ENCODE peak calls at places on chromosomes 13 and 19, in seven cellular contexts. S is cardiac muscle cell; G is uterus; D is colonic mucosa; W is OCI-LY7; J is CD8-positive, alpha-beta T cell; A is A549. U is an unnamed sample.
A peak's percentile ranks its signal among the peaks of the same experiment; 100 is the strongest.

GRCh38 chr13:91805605-91806004 is 407.2 kb downstream of the GPC5 start:
- DNase-seq in A (no peak), G (no peak), W (peak; percentile 46), J (no peak), D (no peak), S (peak; percentile 5), U (peak; percentile 17)

GRCh38 chr19:21789761-21790160 is 22.4 kb upstream of the ZNF100 start:
- DNase-seq in J (no peak), G (no peak), S (no peak), A (no peak), W (no peak), D (no peak), U (no peak)

GRCh38 chr19:44890366-44891015 is 563 bp upstream of the TOMM40 start:
- DNase-seq in J (no peak), A (peak; percentile 100), D (peak; percentile 100), W (peak; percentile 100), S (peak; percentile 100), G (no peak), U (peak; percentile 100)

GRCh38 chr19:57280913-57281425 is 684 bp downstream of the ZNF460 start:
- DNase-seq in A (peak; percentile 23), G (no peak), W (peak; percentile 53), D (no peak), S (no peak), J (peak; percentile 5), U (peak; percentile 21)

GRCh38 chr13:58804832-58805231 is 1173.3 kb downstream of the PCDH17 start:
- DNase-seq in J (no peak), S (no peak), G (no peak), D (no peak), W (no peak), A (no peak), U (no peak)

GRCh38 chr19:51702103-51702753 is 9.1 kb downstream of the SPACA6 start:
- DNase-seq in J (no peak), D (peak; percentile 78), W (peak; percentile 45), S (peak; percentile 79), A (peak; percentile 74), G (peak; percentile 84), U (peak; percentile 41)

GRCh38 chr13:23848019-23848418 is 41.2 kb downstream of the MIPEP start:
- DNase-seq in D (no peak), G (no peak), S (no peak), W (no peak), A (no peak), J (no peak), U (no peak)

GRCh38 chr19:8304841-8305621 is 3.1 kb downstream of the CD320 start:
- DNase-seq in A (no peak), W (peak; percentile 58), D (peak; percentile 25), J (no peak), S (no peak), G (peak; percentile 19), U (peak; percentile 47)

GRCh38 chr19:32097620-32098019 is 247.8 kb upstream of the ZNF507 start:
- DNase-seq in D (no peak), A (no peak), G (no peak), W (no peak), J (no peak), S (no peak), U (no peak)

GRCh38 chr13:101942038-101942437 is 459.8 kb downstream of the FGF14 start:
- DNase-seq in A (peak; percentile 15), J (no peak), G (peak; percentile 30), W (peak; percentile 4), S (peak; percentile 4), D (peak; percentile 23), U (peak; percentile 80)

GRCh38 chr19:24086974-24087595 is at the start of gene ZNF254:
- DNase-seq in S (peak; percentile 95), J (peak; percentile 58), W (peak; percentile 89), A (peak; percentile 96), D (peak; percentile 94), G (peak; percentile 81), U (peak; percentile 97)

GRCh38 chr13:95535243-95535642 is 17.3 kb upstream of the CLDN10 start:
- DNase-seq in A (peak; percentile 45), D (no peak), W (no peak), J (no peak), G (no peak), S (no peak), U (no peak)

GRCh38 chr13:91904597-91904996 is 506.2 kb downstream of the GPC5 start:
- DNase-seq in S (no peak), G (no peak), J (no peak), W (peak; percentile 45), D (no peak), A (no peak), U (peak; percentile 23)

GRCh38 chr19:29667941-29668340 is 2.7 kb downstream of the PLEKHF1 start:
- DNase-seq in A (no peak), G (no peak), S (no peak), D (no peak), W (peak; percentile 64), J (peak; percentile 58), U (no peak)

GRCh38 chr19:5314907-5315298 is 25.7 kb downstream of the PTPRS start:
- DNase-seq in D (no peak), S (no peak), G (no peak), J (no peak), A (no peak), W (no peak), U (no peak)

GRCh38 chr13:40181203-40181845 is 485.1 kb downstream of the FOXO1 start:
- DNase-seq in J (no peak), S (peak; percentile 92), D (no peak), W (no peak), A (no peak), G (no peak), U (no peak)

GRCh38 chr19:719636-720377 is 11.1 kb downstream of the PALM start:
- DNase-seq in D (no peak), A (no peak), J (no peak), W (no peak), G (no peak), S (no peak), U (no peak)

GRCh38 chr13:30982911-30983310 is 50.5 kb downstream of the TEX26 start:
- DNase-seq in W (no peak), S (no peak), J (no peak), A (no peak), G (no peak), D (no peak), U (no peak)

GRCh38 chr19:53463263-53463662 is 4.3 kb upstream of the ZNF813 start:
- DNase-seq in D (peak; percentile 19), S (no peak), J (no peak), A (no peak), W (peak; percentile 31), G (peak; percentile 71), U (peak; percentile 42)

GRCh38 chr13:103044054-103044453 is 22.2 kb downstream of the SLC10A2 start:
- DNase-seq in J (no peak), S (no peak), A (no peak), G (no peak), W (no peak), D (no peak), U (no peak)

GRCh38 chr13:110445183-110445582 is 116.3 kb downstream of the RAB20 start:
- DNase-seq in W (no peak), A (no peak), J (no peak), S (peak; percentile 18), G (no peak), D (no peak), U (no peak)

GRCh38 chr13:27536361-27537101 is 83.8 kb downstream of the LNX2 start:
- DNase-seq in G (no peak), J (no peak), A (no peak), W (no peak), D (no peak), S (no peak), U (no peak)

DNA sequence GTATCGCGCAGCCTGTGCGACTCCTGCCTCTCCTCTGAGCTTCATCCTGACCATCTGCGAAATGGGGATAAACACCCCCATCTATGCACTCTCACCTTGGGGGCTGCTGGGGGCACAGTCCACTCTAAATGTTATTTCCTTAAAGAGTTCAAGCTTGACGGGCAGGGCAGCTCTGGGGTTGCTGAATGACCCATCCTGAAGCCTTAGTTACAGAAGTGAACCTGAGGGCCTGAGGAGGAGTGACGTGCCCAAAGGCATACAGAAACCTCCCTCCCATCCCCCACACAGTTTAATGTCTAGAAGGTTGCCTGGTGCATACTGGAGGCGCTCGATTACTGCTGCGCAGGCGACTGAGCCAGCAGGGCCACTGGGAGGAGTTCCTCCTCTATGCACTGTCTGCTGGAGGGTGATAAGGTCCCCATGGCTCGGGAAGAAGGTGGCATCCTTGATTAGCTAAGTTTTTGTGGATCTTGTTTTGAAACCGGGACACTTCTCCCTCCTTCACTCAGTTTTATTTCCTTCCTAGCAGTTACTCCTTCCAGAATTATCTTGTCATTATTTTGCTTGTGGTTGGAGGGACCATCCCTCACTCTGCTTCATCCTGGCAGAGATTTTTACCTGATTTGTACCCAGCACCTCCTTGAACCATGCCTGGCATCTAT is 572 bp upstream of the FKBP8 start:
- DNase-seq in A (peak; percentile 66), D (peak; percentile 92), G (peak; percentile 41), S (peak; percentile 72), W (peak; percentile 92), J (peak; percentile 45), U (peak; percentile 89)
- TF ChIP-seq CTCF in A (no peak), D (no peak), G (no peak), S (no peak), W (peak; percentile 64), J (no peak), U (no peak)

DNA sequence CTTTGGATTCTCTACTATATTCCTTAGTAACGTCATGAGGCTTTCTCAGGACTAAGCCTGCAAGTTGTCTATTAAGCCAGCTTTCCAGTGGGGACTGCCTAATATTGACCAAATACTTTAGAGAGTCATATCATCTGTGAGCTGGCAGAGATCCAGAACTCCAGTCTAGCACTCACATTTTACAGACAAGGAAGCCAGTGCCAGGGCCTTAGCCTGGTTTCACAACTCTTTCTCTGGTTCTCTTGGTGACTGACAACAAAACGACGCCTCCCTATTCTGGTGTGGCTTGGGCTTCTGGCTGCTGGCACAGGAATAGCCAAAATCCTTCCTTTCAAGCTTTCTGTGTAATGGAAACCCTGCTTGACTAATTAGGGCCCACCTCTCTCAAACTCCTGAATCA is 75.0 kb upstream of the UBL3 start:
- DNase-seq in W (no peak), A (peak; percentile 33), G (peak; percentile 82), S (peak; percentile 96), J (no peak), D (peak; percentile 83), U (peak; percentile 68)
- H3K27ac ChIP-seq in W (no peak overlapping the region), A (peak overlapping the region; percentile 99), G (peak overlapping the region; percentile 88), S (no peak overlapping the region), J (no peak overlapping the region), D (peak overlapping the region; percentile 19), U (no peak overlapping the region)

GRCh38 chr19:14821958-14822357 is 13.0 kb downstream of the OR7A5 start:
- DNase-seq in G (no peak), D (no peak), W (no peak), S (peak; percentile 38), A (no peak), J (no peak), U (no peak)
- H3K9me3 ChIP-seq in G (no peaks in the 10 kb centered on the region), D (no peaks in the 10 kb centered on the region), W (no peaks in the 10 kb centered on the region), S (no peaks in the 10 kb centered on the region), A (peaks cover 3% of the 10 kb centered on the region), J (no peaks in the 10 kb centered on the region), U (no peaks in the 10 kb centered on the region)

DNA sequence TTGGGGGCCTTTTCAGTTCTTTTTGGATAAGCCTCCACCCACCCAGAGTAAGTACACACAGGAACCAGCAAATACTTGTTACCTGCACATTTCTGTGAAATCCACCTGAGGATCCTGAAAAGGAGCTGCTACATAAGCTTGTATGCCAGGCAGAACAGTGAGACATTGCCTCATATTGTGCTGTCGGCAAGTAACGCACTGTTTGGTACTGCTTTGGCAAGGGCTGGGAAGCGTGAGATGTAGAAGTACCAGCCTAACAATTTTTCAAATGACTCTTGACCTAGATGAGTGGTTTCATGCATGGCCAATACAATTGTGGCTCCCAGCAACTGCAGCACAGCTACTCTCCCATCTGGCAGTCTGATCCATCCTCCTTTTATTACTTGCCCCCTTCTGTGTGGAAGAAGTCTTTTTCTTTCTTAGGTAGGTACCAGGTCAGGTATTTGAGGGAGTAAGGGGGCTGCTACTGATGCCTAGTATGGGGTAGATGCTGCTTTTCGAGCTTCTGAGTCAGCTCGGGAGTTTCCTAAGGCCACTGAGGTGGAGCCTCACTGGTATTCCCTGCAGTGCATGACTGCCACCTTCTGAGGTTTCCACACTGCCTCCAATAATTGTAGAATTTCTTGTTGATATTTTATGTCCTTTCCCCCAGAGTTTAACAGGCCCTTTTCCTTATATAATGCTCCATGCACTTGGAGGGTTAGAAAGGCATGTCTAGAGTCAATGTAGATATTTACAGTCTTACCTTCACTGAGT is 52.2 kb downstream of the ZNF737 start:
- DNase-seq in D (no peak), G (no peak), A (no peak), W (no peak), S (no peak), J (no peak), U (no peak)
- TF ChIP-seq CTCF in D (no peak), G (no peak), A (no peak), W (no peak), S (no peak), J (no peak), U (no peak)